ENCODE peak calls at places on chromosomes 4 and X, in four cellular contexts. X is sigmoid colon, W is tibial artery, F is left ventricle myocardium inferior. R is an unnamed sample.

GRCh38 chr4:81040175-81040659 is 9.7 kb downstream of the BMP3 start:
- DNase-seq in X (no peak), W (no peak), F (no peak), R (no peak)

GRCh38 chr4:140764785-140765392 is 8.7 kb upstream of the TBC1D9 start:
- DNase-seq in X (no peak), W (no peak), F (no peak), R (no peak)

GRCh38 chrX:16977771-16978170 is 31.3 kb downstream of the REPS2 start:
- DNase-seq in X (no peak), W (no peak), F (no peak), R (no peak)

GRCh38 chrX:100410083-100410590 is at the start of gene PCDH19:
- DNase-seq in X (peak; percentile 65), W (no peak), F (peak; percentile 45), R (peak; percentile 67)

GRCh38 chr4:18422685-18423084 is 401.1 kb upstream of the LCORL start:
- DNase-seq in X (no peak), W (no peak), F (no peak), R (no peak)

GRCh38 chrX:117985241-117985640 is 131.4 kb downstream of the KLHL13 start:
- DNase-seq in X (no peak), W (no peak), F (no peak), R (no peak)

GRCh38 chrX:47030339-47030738 is 47.9 kb upstream of the RGN start:
- DNase-seq in X (no peak), W (no peak), F (no peak), R (no peak)

GRCh38 chr4:181685911-181686310 is 557.3 kb upstream of the TENM3 start:
- DNase-seq in X (no peak), W (no peak), F (no peak), R (no peak)

GRCh38 chr4:4284827-4285618 is 4.9 kb downstream of the LYAR start:
- DNase-seq in X (no peak), W (no peak), F (no peak), R (no peak)

GRCh38 chr4:166169111-166169510 is 296.1 kb downstream of the TLL1 start:
- DNase-seq in X (no peak), W (no peak), F (no peak), R (no peak)

GRCh38 chrX:41895826-41896225 is 27.5 kb downstream of the CASK start:
- DNase-seq in X (no peak), W (no peak), F (no peak), R (no peak)

GRCh38 chr4:55321707-55322264 is 24.3 kb upstream of the SRD5A3 start:
- DNase-seq in X (peak; percentile 76), W (peak; percentile 81), F (peak; percentile 28), R (peak; percentile 37)

GRCh38 chr4:85557016-85557901 is 82.3 kb downstream of the ARHGAP24 start:
- DNase-seq in X (no peak), W (no peak), F (no peak), R (no peak)

GRCh38 chrX:10656214-10656613 is 35.8 kb upstream of the MID1 start:
- DNase-seq in X (no peak), W (no peak), F (no peak), R (no peak)

GRCh38 chrX:154021131-154021611 is 1.5 kb upstream of the IRAK1 start:
- DNase-seq in X (no peak), W (no peak), F (no peak), R (no peak)

GRCh38 chr4:165464813-165465381 is 86.1 kb downstream of the CPE start:
- DNase-seq in X (no peak), W (no peak), F (no peak), R (no peak)

GRCh38 chr4:72112514-72113156 is 80.8 kb downstream of the NPFFR2 start:
- DNase-seq in X (no peak), W (no peak), F (no peak), R (no peak)

GRCh38 chr4:119750771-119751170 is 122.2 kb upstream of the PDE5A start:
- DNase-seq in X (no peak), W (no peak), F (no peak), R (no peak)

GRCh38 chr4:48090621-48091020 is 43.4 kb downstream of the TXK start:
- DNase-seq in X (no peak), W (no peak), F (no peak), R (no peak)

GRCh38 chrX:56813318-56813837 is 84.3 kb downstream of the NBDY start:
- DNase-seq in X (no peak), W (peak; percentile 47), F (no peak), R (no peak)

GRCh38 chrX:10554612-10555270 is 65.6 kb downstream of the MID1 start:
- DNase-seq in X (no peak), W (no peak), F (no peak), R (no peak)

GRCh38 chr4:156201050-156201449 is 247.4 kb upstream of the CTSO start:
- DNase-seq in X (no peak), W (no peak), F (no peak), R (no peak)

GRCh38 chrX:111095974-111096870 is at the start of gene PAK3:
- DNase-seq in X (peak; percentile 84), W (peak; percentile 66), F (no peak), R (peak; percentile 49)

GRCh38 chr4:10087152-10087791 is 29.3 kb downstream of the WDR1 start:
- DNase-seq in X (peak; percentile 60), W (no peak), F (peak; percentile 12), R (no peak)

GRCh38 chrX:150533863-150534262 is 34.6 kb upstream of the MTM1 start:
- DNase-seq in X (no peak), W (no peak), F (no peak), R (no peak)

GRCh38 chr4:148778980-148779675 is 336.9 kb upstream of the NR3C2 start:
- DNase-seq in X (no peak), W (no peak), F (no peak), R (no peak)

GRCh38 chr4:114598191-114599121 is at the start of gene UGT8:
- DNase-seq in X (no peak), W (no peak), F (peak; percentile 18), R (peak; percentile 66)

GRCh38 chrX:153777261-153778090 is 3.4 kb upstream of the SRPK3 start:
- DNase-seq in X (no peak), W (no peak), F (peak; percentile 6), R (no peak)

GRCh38 chr4:168893807-168894206 is 116.2 kb downstream of the CBR4 start:
- DNase-seq in X (no peak), W (no peak), F (no peak), R (no peak)

GRCh38 chr4:190121759-190122158 is 51.8 kb upstream of the DUX4 start:
- DNase-seq in X (no peak), W (no peak), F (no peak), R (no peak)

GRCh38 chrX:40538391-40538790 is 42.4 kb upstream of the ATP6AP2 start:
- DNase-seq in X (no peak), W (no peak), F (no peak), R (no peak)

GRCh38 chr4:90142091-90142490 is 14.9 kb downstream of the CCSER1 start:
- DNase-seq in X (no peak), W (no peak), F (no peak), R (no peak)

DNA sequence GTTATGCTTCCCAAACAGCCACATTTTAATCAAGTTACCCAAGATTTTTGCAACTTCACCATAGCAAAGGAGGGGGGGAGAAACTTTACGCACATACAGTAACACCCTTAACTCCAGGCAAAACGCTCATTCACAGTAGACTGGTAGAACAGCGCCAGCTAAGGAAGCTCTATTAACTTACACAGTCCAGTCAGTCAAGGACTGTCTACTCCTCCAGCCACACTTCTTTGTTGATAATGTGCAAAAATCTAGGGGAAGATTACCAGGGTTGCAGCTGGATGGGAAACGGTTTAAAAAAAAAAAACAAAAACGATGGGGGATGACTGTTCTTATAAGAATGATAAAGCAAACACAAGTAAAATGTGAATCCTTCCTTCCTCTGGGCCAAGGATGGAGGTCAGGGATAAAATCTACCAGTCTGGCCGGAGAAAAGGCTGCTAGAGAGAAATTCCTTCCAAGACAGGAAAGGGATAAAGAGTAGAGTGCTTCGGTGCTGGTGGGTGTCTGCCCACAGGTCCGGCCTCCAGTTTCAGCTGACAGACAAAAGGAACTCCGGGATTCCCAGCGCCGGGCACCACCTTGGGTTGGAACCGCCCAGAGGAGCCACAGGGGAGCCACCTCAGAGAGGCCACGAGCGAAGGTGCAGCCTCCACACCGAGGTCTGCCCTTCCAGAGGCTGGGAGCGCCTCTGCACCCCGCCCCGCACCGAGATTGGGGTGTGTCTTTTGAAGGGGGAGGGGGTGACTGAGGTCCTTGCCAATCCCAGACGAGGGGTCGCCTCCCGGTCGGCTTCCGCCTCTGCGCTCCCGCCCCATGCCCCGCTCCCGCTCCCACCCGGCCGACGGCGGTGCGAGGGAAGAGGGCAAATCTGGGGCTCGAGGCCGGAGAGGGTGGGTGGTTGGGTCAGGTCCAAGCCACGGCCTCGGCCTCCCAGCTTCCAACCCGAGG is 789 bp downstream of the ANKRD50 start:
- DNase-seq in X (peak; percentile 73), W (peak; percentile 46), F (no peak), R (peak; percentile 27)
- TF ChIP-seq CTCF in X (no peak), W (peak; percentile 5), F (no peak), R (peak; percentile 44)

DNA sequence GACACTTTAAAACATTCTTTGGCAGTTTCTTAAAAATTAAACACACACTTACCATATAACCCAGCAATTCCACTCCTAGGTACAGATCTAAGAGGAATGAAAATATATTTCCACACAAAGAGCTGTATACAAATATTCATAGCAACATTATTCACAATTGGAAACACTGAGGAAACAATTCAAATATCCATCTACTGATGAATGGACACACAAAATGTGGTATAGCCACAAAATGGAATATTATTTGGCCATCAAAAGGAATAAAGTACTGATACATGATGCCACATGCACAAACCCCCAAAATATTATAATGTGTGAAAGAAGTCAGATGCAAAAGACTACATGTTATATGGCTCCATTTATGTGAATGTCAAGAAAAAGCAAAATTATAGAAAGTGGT is 70.9 kb downstream of the HS6ST2 start:
- DNase-seq in X (no peak), W (no peak), F (no peak), R (no peak)
- TF ChIP-seq CTCF in X (no peak), W (no peak), F (no peak), R (no peak)

DNA sequence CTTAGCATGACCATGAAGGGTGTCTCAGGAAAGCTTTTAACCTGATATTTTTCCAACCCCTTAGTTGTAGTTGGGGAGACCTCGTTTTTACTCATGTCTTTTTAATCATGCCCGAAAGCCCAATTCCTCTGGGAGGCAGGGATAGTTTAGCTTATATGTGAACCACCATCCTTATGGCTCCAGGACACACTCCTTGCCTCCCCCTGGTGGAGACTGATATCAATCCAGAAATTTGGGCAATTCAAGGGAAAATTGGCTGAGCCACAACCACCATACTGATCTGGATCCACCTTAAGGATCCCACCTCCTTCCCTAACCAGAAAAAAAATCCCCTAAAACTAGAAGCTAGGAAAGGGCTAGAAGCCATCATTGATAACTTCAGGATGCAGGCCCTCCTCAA is 13.4 kb upstream of the COL25A1 start:
- DNase-seq in X (no peak), W (no peak), F (no peak), R (no peak)
- TF ChIP-seq CTCF in X (no peak), W (no peak), F (no peak), R (no peak)

GRCh38 chr4:158801066-158801465 is 32.2 kb downstream of the FNIP2 start:
- DNase-seq in X (no peak), W (no peak), F (no peak), R (no peak)
- TF ChIP-seq CTCF in X (no peak), W (no peak), F (no peak), R (no peak)

DNA sequence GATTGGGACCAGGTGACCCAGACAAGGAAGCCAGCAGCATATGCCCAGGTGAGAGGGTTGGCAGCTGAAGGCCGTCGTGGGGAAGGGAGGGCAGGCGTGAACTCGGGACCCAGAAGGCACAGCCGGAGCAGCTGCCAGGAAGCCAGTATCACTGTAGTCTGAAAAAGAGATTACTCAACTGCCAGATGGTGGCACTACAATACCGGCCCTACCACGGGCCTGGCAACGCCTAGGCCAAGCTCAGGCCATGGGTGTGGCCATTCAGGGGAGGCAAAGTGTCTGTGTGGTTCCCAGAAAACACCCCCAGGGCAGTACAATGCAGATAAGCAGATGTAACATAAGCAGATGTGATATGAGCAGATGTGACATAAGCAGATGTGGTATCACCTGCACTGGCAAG is 236.0 kb downstream of the AFAP1 start:
- DNase-seq in X (no peak), W (no peak), F (no peak), R (no peak)
- TF ChIP-seq CTCF in X (no peak), W (no peak), F (no peak), R (no peak)